ENCODE peak calls at places on chromosomes 16 and 17, in nine cellular contexts. One of them, this sample, is unnamed. For H3K4me1 and H3K9me3, the result is how much of the 10 kb centered on the place peaks cover.

GRCh38 chr16:30888856-30889499 is 4.9 kb downstream of the BCL7C start:
- DNase-seq in heart right ventricle: no peak
- DNase-seq in endodermal cell: no peak
- DNase-seq in DND-41: no peak
- DNase-seq in fibroblast of lung: no peak
- DNase-seq in CD8-positive, alpha-beta memory T cell: no peak
- DNase-seq in effector memory CD4-positive, alpha-beta T cell: no peak
- DNase-seq in stomach: no peak
- DNase-seq in prostate gland: no peak
- DNase-seq in this sample: peak

GRCh38 chr17:48054238-48055185 is 6.4 kb downstream of the NFE2L1 start:
- DNase-seq in stomach: peak
- DNase-seq in DND-41: no peak
- DNase-seq in effector memory CD4-positive, alpha-beta T cell: no peak
- DNase-seq in prostate gland: peak
- DNase-seq in heart right ventricle: peak
- DNase-seq in endodermal cell: peak
- DNase-seq in fibroblast of lung: peak
- DNase-seq in CD8-positive, alpha-beta memory T cell: no peak
- DNase-seq in this sample: peak

GRCh38 chr17:41818024-41818423 is 5.2 kb downstream of the FKBP10 start:
- DNase-seq in fibroblast of lung: no peak
- DNase-seq in stomach: no peak
- DNase-seq in endodermal cell: no peak
- DNase-seq in effector memory CD4-positive, alpha-beta T cell: no peak
- DNase-seq in heart right ventricle: no peak
- DNase-seq in CD8-positive, alpha-beta memory T cell: no peak
- DNase-seq in prostate gland: no peak
- DNase-seq in DND-41: no peak
- DNase-seq in this sample: no peak

GRCh38 chr17:11238710-11239109 is 2.3 kb upstream of the SHISA6 start:
- DNase-seq in prostate gland: peak
- DNase-seq in heart right ventricle: no peak
- DNase-seq in CD8-positive, alpha-beta memory T cell: no peak
- DNase-seq in DND-41: peak
- DNase-seq in stomach: no peak
- DNase-seq in endodermal cell: peak
- DNase-seq in fibroblast of lung: no peak
- DNase-seq in effector memory CD4-positive, alpha-beta T cell: no peak
- DNase-seq in this sample: no peak

GRCh38 chr16:58000706-58001676 is at the start of gene USB1:
- DNase-seq in prostate gland: peak
- DNase-seq in endodermal cell: peak
- DNase-seq in DND-41: peak
- DNase-seq in stomach: peak
- DNase-seq in CD8-positive, alpha-beta memory T cell: peak
- DNase-seq in heart right ventricle: peak
- DNase-seq in effector memory CD4-positive, alpha-beta T cell: peak
- DNase-seq in fibroblast of lung: peak
- DNase-seq in this sample: peak

GRCh38 chr16:20868890-20869289 is 31.3 kb downstream of the DCUN1D3 start:
- DNase-seq in stomach: peak
- DNase-seq in endodermal cell: peak
- DNase-seq in prostate gland: peak
- DNase-seq in CD8-positive, alpha-beta memory T cell: no peak
- DNase-seq in fibroblast of lung: peak
- DNase-seq in effector memory CD4-positive, alpha-beta T cell: no peak
- DNase-seq in heart right ventricle: peak
- DNase-seq in DND-41: no peak
- DNase-seq in this sample: peak

GRCh38 chr16:55061126-55061525 is 130.5 kb downstream of the IRX5 start:
- DNase-seq in DND-41: no peak
- DNase-seq in fibroblast of lung: no peak
- DNase-seq in stomach: no peak
- DNase-seq in effector memory CD4-positive, alpha-beta T cell: no peak
- DNase-seq in prostate gland: no peak
- DNase-seq in CD8-positive, alpha-beta memory T cell: no peak
- DNase-seq in heart right ventricle: no peak
- DNase-seq in endodermal cell: no peak
- DNase-seq in this sample: no peak

GRCh38 chr17:33964344-33964979 is 290.6 kb upstream of the CCL2 start:
- DNase-seq in fibroblast of lung: no peak
- DNase-seq in prostate gland: no peak
- DNase-seq in effector memory CD4-positive, alpha-beta T cell: no peak
- DNase-seq in DND-41: peak
- DNase-seq in stomach: no peak
- DNase-seq in heart right ventricle: no peak
- DNase-seq in CD8-positive, alpha-beta memory T cell: no peak
- DNase-seq in endodermal cell: peak
- DNase-seq in this sample: no peak

GRCh38 chr17:80424261-80424660 is 9.3 kb downstream of the ENDOV start:
- DNase-seq in DND-41: no peak
- DNase-seq in endodermal cell: no peak
- DNase-seq in prostate gland: no peak
- DNase-seq in heart right ventricle: no peak
- DNase-seq in effector memory CD4-positive, alpha-beta T cell: no peak
- DNase-seq in CD8-positive, alpha-beta memory T cell: no peak
- DNase-seq in stomach: no peak
- DNase-seq in fibroblast of lung: no peak
- DNase-seq in this sample: no peak

GRCh38 chr17:57781386-57782050 is 36.4 kb upstream of the CCDC182 start:
- DNase-seq in endodermal cell: peak
- DNase-seq in effector memory CD4-positive, alpha-beta T cell: no peak
- DNase-seq in DND-41: no peak
- DNase-seq in prostate gland: no peak
- DNase-seq in CD8-positive, alpha-beta memory T cell: no peak
- DNase-seq in heart right ventricle: no peak
- DNase-seq in stomach: no peak
- DNase-seq in fibroblast of lung: peak
- DNase-seq in this sample: no peak

GRCh38 chr17:27539152-27539551 is 82.9 kb downstream of the KSR1 start:
- DNase-seq in effector memory CD4-positive, alpha-beta T cell: no peak
- DNase-seq in prostate gland: no peak
- DNase-seq in endodermal cell: no peak
- DNase-seq in stomach: no peak
- DNase-seq in fibroblast of lung: no peak
- DNase-seq in CD8-positive, alpha-beta memory T cell: no peak
- DNase-seq in DND-41: no peak
- DNase-seq in heart right ventricle: no peak
- DNase-seq in this sample: peak

GRCh38 chr17:27540300-27541105 is 84.3 kb downstream of the KSR1 start:
- DNase-seq in CD8-positive, alpha-beta memory T cell: no peak
- DNase-seq in effector memory CD4-positive, alpha-beta T cell: no peak
- DNase-seq in endodermal cell: peak
- DNase-seq in heart right ventricle: peak
- DNase-seq in stomach: peak
- DNase-seq in fibroblast of lung: peak
- DNase-seq in prostate gland: peak
- DNase-seq in DND-41: no peak
- DNase-seq in this sample: peak

GRCh38 chr17:27541326-27542023 is 85.2 kb downstream of the KSR1 start:
- DNase-seq in prostate gland: no peak
- DNase-seq in heart right ventricle: no peak
- DNase-seq in stomach: no peak
- DNase-seq in endodermal cell: no peak
- DNase-seq in CD8-positive, alpha-beta memory T cell: no peak
- DNase-seq in DND-41: no peak
- DNase-seq in fibroblast of lung: no peak
- DNase-seq in effector memory CD4-positive, alpha-beta T cell: no peak
- DNase-seq in this sample: no peak

GRCh38 chr17:27538156-27538955 is 82.1 kb downstream of the KSR1 start:
- DNase-seq in DND-41: no peak
- DNase-seq in CD8-positive, alpha-beta memory T cell: no peak
- DNase-seq in endodermal cell: peak
- DNase-seq in heart right ventricle: no peak
- DNase-seq in prostate gland: no peak
- DNase-seq in effector memory CD4-positive, alpha-beta T cell: no peak
- DNase-seq in fibroblast of lung: peak
- DNase-seq in stomach: no peak
- DNase-seq in this sample: no peak

GRCh38 chr17:27539794-27540193 is 83.5 kb downstream of the KSR1 start:
- DNase-seq in endodermal cell: no peak
- DNase-seq in prostate gland: no peak
- DNase-seq in effector memory CD4-positive, alpha-beta T cell: no peak
- DNase-seq in CD8-positive, alpha-beta memory T cell: no peak
- DNase-seq in stomach: no peak
- DNase-seq in DND-41: no peak
- DNase-seq in fibroblast of lung: no peak
- DNase-seq in heart right ventricle: no peak
- DNase-seq in this sample: no peak
- H3K4me1 ChIP-seq in endodermal cell: under half
- H3K4me1 ChIP-seq in prostate gland: under half
- H3K4me1 ChIP-seq in effector memory CD4-positive, alpha-beta T cell: under half
- H3K4me1 ChIP-seq in CD8-positive, alpha-beta memory T cell: under half
- H3K4me1 ChIP-seq in stomach: under half
- H3K4me1 ChIP-seq in DND-41: under half
- H3K4me1 ChIP-seq in fibroblast of lung: under half
- H3K4me1 ChIP-seq in heart right ventricle: under half
- H3K4me1 ChIP-seq in this sample: under half

GRCh38 chr17:82949361-82949760 is 109.5 kb upstream of the ZNF750 start:
- DNase-seq in fibroblast of lung: no peak
- DNase-seq in stomach: no peak
- DNase-seq in heart right ventricle: no peak
- DNase-seq in effector memory CD4-positive, alpha-beta T cell: no peak
- DNase-seq in endodermal cell: no peak
- DNase-seq in prostate gland: no peak
- DNase-seq in CD8-positive, alpha-beta memory T cell: no peak
- DNase-seq in DND-41: no peak
- DNase-seq in this sample: no peak

GRCh38 chr17:82947051-82947991 is 107.5 kb upstream of the ZNF750 start:
- DNase-seq in effector memory CD4-positive, alpha-beta T cell: no peak
- DNase-seq in prostate gland: no peak
- DNase-seq in heart right ventricle: no peak
- DNase-seq in endodermal cell: no peak
- DNase-seq in fibroblast of lung: no peak
- DNase-seq in CD8-positive, alpha-beta memory T cell: no peak
- DNase-seq in stomach: no peak
- DNase-seq in DND-41: no peak
- DNase-seq in this sample: peak

GRCh38 chr17:82949984-82950383 is 110.2 kb upstream of the ZNF750 start:
- DNase-seq in fibroblast of lung: no peak
- DNase-seq in stomach: no peak
- DNase-seq in endodermal cell: no peak
- DNase-seq in DND-41: no peak
- DNase-seq in CD8-positive, alpha-beta memory T cell: no peak
- DNase-seq in heart right ventricle: no peak
- DNase-seq in effector memory CD4-positive, alpha-beta T cell: no peak
- DNase-seq in prostate gland: no peak
- DNase-seq in this sample: no peak

GRCh38 chr17:82948081-82948511 is 108.3 kb upstream of the ZNF750 start:
- DNase-seq in fibroblast of lung: no peak
- DNase-seq in endodermal cell: no peak
- DNase-seq in effector memory CD4-positive, alpha-beta T cell: no peak
- DNase-seq in DND-41: no peak
- DNase-seq in prostate gland: no peak
- DNase-seq in CD8-positive, alpha-beta memory T cell: no peak
- DNase-seq in stomach: no peak
- DNase-seq in heart right ventricle: no peak
- DNase-seq in this sample: peak

DNA sequence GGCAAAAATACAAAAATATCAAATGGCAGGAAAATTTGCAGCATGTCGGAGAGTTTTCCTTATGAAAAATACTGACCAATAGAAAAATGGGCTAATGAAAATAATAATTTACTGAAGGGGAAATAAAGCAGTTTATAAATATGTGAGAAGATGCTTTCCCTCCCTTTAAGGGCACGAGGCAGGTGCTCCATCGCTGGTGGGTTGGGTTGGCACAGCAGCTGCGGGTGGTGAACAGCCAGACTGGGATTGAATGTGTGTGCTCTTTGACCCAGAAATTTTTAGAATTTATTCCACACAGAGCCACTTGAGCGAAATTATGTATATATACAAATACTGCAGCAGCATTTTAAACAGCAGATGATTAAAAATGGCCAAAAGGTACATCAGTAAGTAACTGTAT is 109.1 kb upstream of the ZNF750 start:
- DNase-seq in fibroblast of lung: no peak
- DNase-seq in DND-41: no peak
- DNase-seq in prostate gland: no peak
- DNase-seq in heart right ventricle: no peak
- DNase-seq in effector memory CD4-positive, alpha-beta T cell: no peak
- DNase-seq in stomach: no peak
- DNase-seq in endodermal cell: no peak
- DNase-seq in CD8-positive, alpha-beta memory T cell: no peak
- DNase-seq in this sample: no peak
- H3K9me3 ChIP-seq in fibroblast of lung: under half
- H3K9me3 ChIP-seq in DND-41: under half
- H3K9me3 ChIP-seq in prostate gland: under half
- H3K9me3 ChIP-seq in heart right ventricle: under half
- H3K9me3 ChIP-seq in effector memory CD4-positive, alpha-beta T cell: under half
- H3K9me3 ChIP-seq in stomach: half or more
- H3K9me3 ChIP-seq in endodermal cell: half or more
- H3K9me3 ChIP-seq in CD8-positive, alpha-beta memory T cell: under half
- H3K9me3 ChIP-seq in this sample: under half

GRCh38 chr16:85903576-85903975 is 4.6 kb downstream of the IRF8 start:
- DNase-seq in prostate gland: no peak
- DNase-seq in effector memory CD4-positive, alpha-beta T cell: no peak
- DNase-seq in endodermal cell: no peak
- DNase-seq in heart right ventricle: no peak
- DNase-seq in CD8-positive, alpha-beta memory T cell: peak
- DNase-seq in DND-41: no peak
- DNase-seq in stomach: no peak
- DNase-seq in fibroblast of lung: no peak
- DNase-seq in this sample: no peak
- H3K4me3 ChIP-seq in prostate gland: no peak
- H3K4me3 ChIP-seq in effector memory CD4-positive, alpha-beta T cell: no peak
- H3K4me3 ChIP-seq in endodermal cell: no peak
- H3K4me3 ChIP-seq in heart right ventricle: no peak
- H3K4me3 ChIP-seq in CD8-positive, alpha-beta memory T cell: peak
- H3K4me3 ChIP-seq in DND-41: no peak
- H3K4me3 ChIP-seq in stomach: no peak
- H3K4me3 ChIP-seq in fibroblast of lung: no peak
- H3K4me3 ChIP-seq in this sample: no peak

GRCh38 chr17:63481488-63481870 is 4.6 kb downstream of the ACE start:
- DNase-seq in DND-41: no peak
- DNase-seq in heart right ventricle: no peak
- DNase-seq in effector memory CD4-positive, alpha-beta T cell: no peak
- DNase-seq in stomach: no peak
- DNase-seq in fibroblast of lung: no peak
- DNase-seq in prostate gland: no peak
- DNase-seq in CD8-positive, alpha-beta memory T cell: no peak
- DNase-seq in endodermal cell: peak
- DNase-seq in this sample: peak

GRCh38 chr17:63479495-63480184 is 2.8 kb downstream of the ACE start:
- DNase-seq in heart right ventricle: no peak
- DNase-seq in prostate gland: no peak
- DNase-seq in fibroblast of lung: no peak
- DNase-seq in DND-41: no peak
- DNase-seq in CD8-positive, alpha-beta memory T cell: no peak
- DNase-seq in endodermal cell: peak
- DNase-seq in effector memory CD4-positive, alpha-beta T cell: no peak
- DNase-seq in stomach: no peak
- DNase-seq in this sample: no peak

GRCh38 chr17:63480192-63480784 is 3.4 kb downstream of the ACE start:
- DNase-seq in stomach: no peak
- DNase-seq in endodermal cell: peak
- DNase-seq in prostate gland: no peak
- DNase-seq in fibroblast of lung: no peak
- DNase-seq in heart right ventricle: no peak
- DNase-seq in CD8-positive, alpha-beta memory T cell: no peak
- DNase-seq in DND-41: no peak
- DNase-seq in effector memory CD4-positive, alpha-beta T cell: no peak
- DNase-seq in this sample: peak

GRCh38 chr17:63482509-63482908 is 5.6 kb downstream of the ACE start:
- DNase-seq in DND-41: no peak
- DNase-seq in CD8-positive, alpha-beta memory T cell: no peak
- DNase-seq in heart right ventricle: no peak
- DNase-seq in fibroblast of lung: no peak
- DNase-seq in effector memory CD4-positive, alpha-beta T cell: no peak
- DNase-seq in stomach: no peak
- DNase-seq in endodermal cell: peak
- DNase-seq in prostate gland: no peak
- DNase-seq in this sample: peak

GRCh38 chr17:63480826-63481487 is 4.1 kb downstream of the ACE start:
- DNase-seq in prostate gland: no peak
- DNase-seq in effector memory CD4-positive, alpha-beta T cell: no peak
- DNase-seq in fibroblast of lung: no peak
- DNase-seq in stomach: no peak
- DNase-seq in endodermal cell: peak
- DNase-seq in CD8-positive, alpha-beta memory T cell: no peak
- DNase-seq in heart right ventricle: no peak
- DNase-seq in DND-41: no peak
- DNase-seq in this sample: no peak
- H3K4me1 ChIP-seq in prostate gland: under half
- H3K4me1 ChIP-seq in effector memory CD4-positive, alpha-beta T cell: under half
- H3K4me1 ChIP-seq in fibroblast of lung: under half
- H3K4me1 ChIP-seq in stomach: under half
- H3K4me1 ChIP-seq in endodermal cell: under half
- H3K4me1 ChIP-seq in CD8-positive, alpha-beta memory T cell: under half
- H3K4me1 ChIP-seq in heart right ventricle: under half
- H3K4me1 ChIP-seq in DND-41: under half
- H3K4me1 ChIP-seq in this sample: under half